ENCODE peak calls at places on chromosome 9, in five cellular contexts. V is H7; E is stimulated activated CD4-positive, alpha-beta T cell treated with anti-CD3 and anti-CD28 coated beads, TNF-alpha, amount 100 ng/mL, for 4 hours; P is midbrain; Z is DMS53. K is an unnamed sample.

GRCh38 chr9:113290052-113290607 is 13.0 kb downstream of the RNF183 start:
- DNase-seq in V (no peak), P (no peak), Z (no peak), E (no peak), K (no peak)

GRCh38 chr9:18149457-18150011 is 324.4 kb upstream of the ADAMTSL1 start:
- DNase-seq in V (no peak), P (no peak), Z (no peak), E (no peak), K (no peak)

GRCh38 chr9:70883056-70883455 is 238.4 kb downstream of the TRPM3 start:
- DNase-seq in V (no peak), E (no peak), P (no peak), Z (no peak), K (no peak)

GRCh38 chr9:113296796-113297558 is 6.2 kb downstream of the RNF183 start:
- DNase-seq in E (no peak), V (no peak), Z (no peak), P (no peak), K (no peak)

GRCh38 chr9:105114318-105114717 is 130.1 kb upstream of the SLC44A1 start:
- DNase-seq in V (no peak), P (no peak), E (no peak), Z (no peak), K (peak; percentile 33)

GRCh38 chr9:93815677-93816076 is 139.5 kb downstream of the BARX1 start:
- DNase-seq in V (no peak), Z (no peak), E (no peak), P (no peak), K (no peak)

GRCh38 chr9:88586452-88586851 is 51.5 kb downstream of the NXNL2 start:
- DNase-seq in V (no peak), E (no peak), Z (no peak), P (no peak), K (no peak)

GRCh38 chr9:29393064-29393463 is 1819.8 kb upstream of the C9orf72 start:
- DNase-seq in E (no peak), P (no peak), V (no peak), Z (no peak), K (no peak)

GRCh38 chr9:96859461-96860198 is 5.3 kb upstream of the ZNF782 start:
- DNase-seq in Z (no peak), E (no peak), V (no peak), P (no peak), K (no peak)

GRCh38 chr9:136994885-136995224 is 1.5 kb downstream of the CLIC3 start:
- DNase-seq in Z (peak; percentile 82), P (no peak), V (no peak), E (no peak), K (no peak)

GRCh38 chr9:96492993-96493531 is 43.1 kb downstream of the HABP4 start:
- DNase-seq in V (no peak), Z (no peak), E (no peak), P (no peak), K (no peak)

GRCh38 chr9:130453487-130453886 is 8.7 kb downstream of the ASS1 start:
- DNase-seq in Z (peak; percentile 79), P (no peak), E (no peak), V (no peak), K (no peak)

GRCh38 chr9:84384617-84385016 is 44.1 kb upstream of the SLC28A3 start:
- DNase-seq in Z (no peak), V (no peak), P (no peak), E (no peak), K (no peak)

GRCh38 chr9:19247420-19247819 is 16.9 kb downstream of the DENND4C start:
- DNase-seq in V (no peak), P (no peak), Z (no peak), E (no peak), K (no peak)

GRCh38 chr9:16817002-16817401 is 53.5 kb downstream of the BNC2 start:
- DNase-seq in V (peak; percentile 46), E (no peak), Z (no peak), P (no peak), K (no peak)

GRCh38 chr9:131096490-131097258 is at the start of gene AIF1L:
- DNase-seq in P (peak; percentile 27), V (peak; percentile 98), E (peak; percentile 19), Z (peak; percentile 76), K (no peak)

GRCh38 chr9:104009853-104010252 is 84.3 kb upstream of the SMC2 start:
- DNase-seq in E (no peak), Z (peak; percentile 2), P (no peak), V (no peak), K (no peak)

GRCh38 chr9:112112941-112113399 is 62.1 kb downstream of the SUSD1 start:
- DNase-seq in Z (peak; percentile 74), V (peak; percentile 46), P (no peak), E (no peak), K (peak; percentile 10)

GRCh38 chr9:84799231-84799630 is 129.7 kb downstream of the NTRK2 start:
- DNase-seq in P (no peak), V (no peak), Z (no peak), E (no peak), K (no peak)

GRCh38 chr9:33799928-33800689 is 4.7 kb downstream of the PRSS3 start:
- DNase-seq in Z (no peak), P (no peak), V (no peak), E (no peak), K (no peak)

GRCh38 chr9:132166599-132166998 is 4.7 kb downstream of the NTNG2 start:
- DNase-seq in V (peak; percentile 84), Z (peak; percentile 85), P (no peak), E (no peak), K (peak; percentile 50)

GRCh38 chr9:134548618-134549017 is 93.0 kb upstream of the COL5A1 start:
- DNase-seq in E (no peak), V (peak; percentile 51), P (no peak), Z (no peak), K (no peak)

GRCh38 chr9:111752455-111752854 is 42.3 kb downstream of the SHOC1 start:
- DNase-seq in V (no peak), E (no peak), Z (no peak), P (no peak), K (no peak)

GRCh38 chr9:8417341-8417740 is 617.8 kb upstream of the DMAC1 start:
- DNase-seq in V (no peak), Z (no peak), E (no peak), P (no peak), K (no peak)

GRCh38 chr9:117704024-117704575 is at the start of gene TLR4:
- DNase-seq in Z (no peak), V (no peak), P (peak; percentile 79), E (no peak), K (peak; percentile 90)

GRCh38 chr9:114038724-114039313 is 39.3 kb downstream of the AMBP start:
- DNase-seq in Z (no peak), E (no peak), P (no peak), V (no peak), K (no peak)

GRCh38 chr9:84754461-84754860 is 84.9 kb downstream of the NTRK2 start:
- DNase-seq in P (no peak), V (no peak), E (no peak), Z (no peak), K (no peak)

GRCh38 chr9:5976668-5977397 is 38.6 kb downstream of the RANBP6 start:
- DNase-seq in P (no peak), V (no peak), E (no peak), Z (no peak), K (no peak)

GRCh38 chr9:93623736-93624135 is 47.4 kb downstream of the PHF2 start:
- DNase-seq in E (no peak), P (no peak), V (no peak), Z (no peak), K (no peak)

GRCh38 chr9:78595200-78595945 is 298.4 kb downstream of the PSAT1 start:
- DNase-seq in V (no peak), E (no peak), Z (no peak), P (no peak), K (no peak)

GRCh38 chr9:125960631-125961030 is 213.5 kb downstream of the PBX3 start:
- DNase-seq in V (no peak), P (no peak), E (no peak), Z (no peak), K (no peak)

GRCh38 chr9:124035001-124035650 is 23.6 kb downstream of the LHX2 start:
- DNase-seq in Z (no peak), V (no peak), P (no peak), E (no peak), K (no peak)

GRCh38 chr9:84137968-84138367 is 157.4 kb downstream of the RMI1 start:
- DNase-seq in V (no peak), Z (peak; percentile 29), P (no peak), E (no peak), K (peak; percentile 2)

GRCh38 chr9:121927081-121927480 is 166.0 kb downstream of the TTLL11 start:
- DNase-seq in V (no peak), P (no peak), E (no peak), Z (no peak), K (no peak)